ENCODE peak calls at places on chromosomes 7 and 10, in ten cellular contexts. I, T, V, U, W, D, C, J, X and F are unnamed samples.

GRCh38 chr7:112108984-112109383 is 97.2 kb downstream of the DOCK4 start:
- DNase-seq in I (no peak), T (no peak), V (no peak), U (no peak), W (no peak), D (no peak), C (no peak), J (no peak), X (no peak), F (no peak)

GRCh38 chr7:17040701-17041100 is 158.9 kb upstream of the AGR3 start:
- DNase-seq in I (no peak), T (no peak), V (no peak), U (no peak), W (no peak), D (no peak), C (no peak), J (no peak), X (no peak), F (no peak)

GRCh38 chr10:13162013-13162364 is 631 bp downstream of the MCM10 start:
- DNase-seq in I (no peak), T (no peak), V (no peak), U (no peak), W (no peak), D (no peak), C (peak; percentile 23), J (no peak), X (no peak), F (no peak)

GRCh38 chr7:84251183-84251845 is 56.7 kb upstream of the SEMA3A start:
- DNase-seq in I (peak; percentile 90), T (no peak), V (no peak), U (no peak), W (no peak), D (no peak), C (no peak), J (no peak), X (no peak), F (no peak)

GRCh38 chr7:46390042-46390441 is 469.0 kb upstream of the IGFBP3 start:
- DNase-seq in I (peak; percentile 6), T (no peak), V (no peak), U (no peak), W (no peak), D (no peak), C (no peak), J (no peak), X (no peak), F (no peak)

GRCh38 chr10:29443745-29444523 is 155.1 kb downstream of the LYZL1 start:
- DNase-seq in I (peak; percentile 25), T (no peak), V (peak; percentile 25), U (no peak), W (no peak), D (no peak), C (no peak), J (no peak), X (no peak), F (peak; percentile 9)

GRCh38 chr10:9545073-9545472 is 1472.6 kb upstream of the CELF2 start:
- DNase-seq in I (no peak), T (no peak), V (no peak), U (no peak), W (no peak), D (no peak), C (no peak), J (no peak), X (no peak), F (no peak)

GRCh38 chr7:144391823-144392255 is 11.7 kb downstream of the NOBOX start:
- DNase-seq in I (peak; percentile 39), T (no peak), V (peak; percentile 62), U (no peak), W (peak; percentile 35), D (no peak), C (no peak), J (no peak), X (no peak), F (peak; percentile 26)

GRCh38 chr10:58546137-58546536 is 33.5 kb downstream of the BICC1 start:
- DNase-seq in I (no peak), T (no peak), V (no peak), U (no peak), W (no peak), D (no peak), C (no peak), J (no peak), X (no peak), F (no peak)

DNA sequence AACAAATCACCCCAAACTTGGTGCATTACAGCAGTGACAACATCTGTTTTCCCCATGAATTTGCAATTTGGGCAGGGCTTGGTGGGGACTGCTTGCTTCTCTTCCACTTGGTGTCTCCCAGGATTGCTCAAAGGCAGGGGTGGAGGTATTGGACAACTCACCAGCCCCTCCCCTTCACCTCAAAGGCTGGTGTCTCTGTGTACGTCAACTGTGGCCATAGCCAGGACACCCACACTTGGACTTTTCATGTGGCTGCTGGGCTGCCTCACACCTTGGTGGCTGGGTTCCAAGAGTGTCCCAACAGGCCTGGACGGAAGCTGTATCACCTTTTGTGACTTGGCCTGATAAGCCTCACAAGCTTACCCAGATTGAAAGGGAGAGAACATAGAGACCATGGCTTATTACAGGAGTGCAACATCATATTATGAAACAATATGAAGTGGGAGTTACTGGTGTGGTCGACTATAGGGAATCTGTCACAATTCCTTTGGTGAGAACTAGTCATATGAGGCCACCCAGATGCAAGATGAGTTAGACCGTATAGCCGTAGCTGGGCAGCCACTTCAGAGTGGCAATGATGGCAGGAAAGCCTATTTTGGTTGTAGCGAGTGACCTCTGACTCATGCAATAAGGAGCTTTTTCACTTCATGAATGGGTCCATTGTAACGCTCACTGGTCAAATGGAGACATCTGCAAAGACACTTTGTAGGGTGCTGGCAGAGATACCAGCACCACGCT is 187.6 kb upstream of the ITGB1 start:
- DNase-seq in I (no peak), T (no peak), V (no peak), U (no peak), W (no peak), D (no peak), C (no peak), J (no peak), X (peak; percentile 53), F (no peak)
- TF ChIP-seq POLR2A in I (no peak), T (no peak), V (no peak), U (no peak), W (no peak), D (no peak), C (no peak), J (no peak), X (no peak), F (no peak)

DNA sequence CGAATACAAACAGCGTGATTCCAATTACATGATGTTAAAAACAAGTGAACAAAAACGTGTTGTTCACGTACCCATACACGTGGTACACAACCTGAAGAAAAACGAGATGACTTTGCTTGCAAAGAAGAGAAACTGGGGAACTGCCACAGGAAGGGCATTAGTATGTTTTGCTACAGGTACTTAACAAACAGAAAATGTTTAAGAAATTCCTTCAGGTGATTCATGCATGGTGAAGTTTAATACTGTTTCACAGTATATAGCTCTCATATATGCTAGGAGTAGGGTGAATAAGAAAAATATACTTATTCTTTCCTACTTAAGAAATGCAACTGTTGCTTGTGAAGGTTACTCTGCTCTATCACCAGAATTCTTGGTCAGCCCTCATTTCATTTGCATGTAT is 9.8 kb downstream of the SEC61G start:
- DNase-seq in I (no peak), T (no peak), V (no peak), U (no peak), W (no peak), D (no peak), C (no peak), J (no peak), X (no peak), F (no peak)
- TF ChIP-seq POLR2A in I (no peak), T (no peak), V (no peak), U (no peak), W (no peak), D (no peak), C (no peak), J (no peak), X (no peak), F (no peak)

GRCh38 chr7:133252858-133253521 is at the start of gene EXOC4:
- DNase-seq in I (peak; percentile 97), T (peak; percentile 97), V (peak; percentile 99), U (peak; percentile 89), W (peak; percentile 94), D (peak; percentile 75), C (peak; percentile 63), J (peak; percentile 95), X (peak; percentile 95), F (peak; percentile 98)
- TF ChIP-seq POLR2A in I (peak; percentile 66), T (peak; percentile 46), V (peak; percentile 77), U (no peak), W (peak; percentile 25), D (peak; percentile 75), C (peak; percentile 83), J (peak; percentile 65), X (peak; percentile 83), F (peak; percentile 78)

GRCh38 chr10:97659589-97659988 is 19.1 kb downstream of the PI4K2A start:
- DNase-seq in I (peak; percentile 75), T (no peak), V (peak; percentile 54), U (no peak), W (no peak), D (no peak), C (no peak), J (no peak), X (no peak), F (no peak)
- TF ChIP-seq POLR2A in I (no peak), T (no peak), V (no peak), U (no peak), W (no peak), D (no peak), C (no peak), J (no peak), X (no peak), F (no peak)